ENCODE peak calls at places on chromosomes 6 and 20, in eight cellular contexts. G is activated T-cell treated with anti-CD3 and anti-CD28 coated beads, Interleukin-2, amount 50 U/mL, for 1 hour; S is stimulated activated CD8-positive, alpha-beta memory T cell treated with anti-CD3 and anti-CD28 coated beads, Interleukin-7, amount 100 ng/mL, for 1 hour; I is mucosa of gallbladder; J is A549; Y is Calu3; O is psoas muscle; R is stimulated activated CD4-positive, alpha-beta T cell treated with anti-CD3 and anti-CD28 coated beads, Interleukin-1b, Interleukin-23, amount 100 ng/mL, for 24 hours. L is an unnamed sample.

GRCh38 chr6:125950293-125950692 is 6.3 kb upstream of the HINT3 start:
- DNase-seq in R (no peak), I (no peak), Y (peak), O (no peak), S (no peak), G (no peak), J (peak), L (no peak)

GRCh38 chr6:167856474-167856873 is 29.8 kb downstream of the AFDN start:
- DNase-seq in J (no peak), G (no peak), O (no peak), S (no peak), Y (no peak), I (no peak), R (no peak), L (no peak)

GRCh38 chr20:49859807-49860206 is 47.2 kb downstream of the SLC9A8 start:
- DNase-seq in Y (peak), S (no peak), O (no peak), I (no peak), G (no peak), R (no peak), J (no peak), L (no peak)

GRCh38 chr6:40371621-40372020 is 215.5 kb downstream of the LRFN2 start:
- DNase-seq in O (no peak), G (no peak), J (no peak), S (no peak), I (no peak), R (no peak), Y (no peak), L (no peak)

GRCh38 chr6:125361868-125362267 is 60.1 kb upstream of the HDDC2 start:
- DNase-seq in S (no peak), O (no peak), G (no peak), J (no peak), Y (no peak), R (no peak), I (no peak), L (no peak)

GRCh38 chr6:143840595-143840994 is 2.5 kb upstream of the LTV1 start:
- DNase-seq in G (no peak), J (no peak), O (no peak), I (no peak), R (no peak), Y (no peak), S (no peak), L (no peak)

GRCh38 chr6:47852727-47853126 is 70.9 kb downstream of the OPN5 start:
- DNase-seq in G (no peak), S (no peak), I (no peak), Y (no peak), J (peak), R (no peak), O (no peak), L (no peak)

GRCh38 chr20:30593572-30593971 is 663.9 kb upstream of the DEFB115 start:
- DNase-seq in G (no peak), Y (no peak), I (no peak), R (no peak), J (no peak), O (no peak), S (no peak), L (no peak)

GRCh38 chr6:139925894-139926641 is 551.6 kb upstream of the CITED2 start:
- DNase-seq in Y (no peak), G (no peak), S (no peak), R (no peak), J (peak), O (no peak), I (peak), L (peak)

GRCh38 chr6:107318100-107318736 is 141.1 kb downstream of the PDSS2 start:
- DNase-seq in G (no peak), S (no peak), J (peak), I (peak), O (peak), R (no peak), Y (peak), L (peak)

GRCh38 chr6:151689499-151690201 is 117.8 kb upstream of the ESR1 start:
- DNase-seq in R (no peak), I (no peak), S (no peak), J (no peak), O (no peak), G (no peak), Y (no peak), L (no peak)

GRCh38 chr20:35953411-35954199 is 697 bp downstream of the SCAND1 start:
- DNase-seq in Y (peak), G (peak), O (peak), J (no peak), S (peak), I (peak), R (peak), L (peak)

GRCh38 chr6:17816921-17817611 is 110.3 kb upstream of the NUP153 start:
- DNase-seq in G (no peak), I (no peak), O (no peak), R (no peak), J (peak), Y (no peak), S (no peak), L (peak)

GRCh38 chr6:116244284-116244683 is 9.6 kb downstream of the TSPYL4 start:
- DNase-seq in J (no peak), G (no peak), O (no peak), S (no peak), I (no peak), R (no peak), Y (no peak), L (peak)

GRCh38 chr6:156963712-156964700 is 186.8 kb downstream of the ARID1B start:
- DNase-seq in S (no peak), O (peak), Y (no peak), I (no peak), R (no peak), J (peak), G (no peak), L (peak)

GRCh38 chr20:8196096-8196495 is 64.0 kb downstream of the PLCB1 start:
- DNase-seq in O (no peak), J (no peak), S (no peak), R (no peak), G (no peak), I (no peak), Y (no peak), L (no peak)

GRCh38 chr6:87722831-87723726 is 21.0 kb upstream of the AKIRIN2 start:
- DNase-seq in J (peak), S (no peak), Y (peak), R (no peak), I (peak), O (peak), G (no peak), L (peak)

GRCh38 chr20:24337074-24337473 is 132.4 kb upstream of the SYNDIG1 start:
- DNase-seq in O (no peak), Y (no peak), S (no peak), I (no peak), R (no peak), J (no peak), G (no peak), L (no peak)

GRCh38 chr6:154167163-154167562 is 128.1 kb downstream of the OPRM1 start:
- DNase-seq in R (no peak), S (no peak), G (no peak), J (no peak), Y (no peak), I (no peak), O (no peak), L (no peak)

GRCh38 chr6:16849280-16850210 is 88.3 kb upstream of the ATXN1 start:
- DNase-seq in I (no peak), S (no peak), R (no peak), G (no peak), O (no peak), J (peak), Y (no peak), L (peak)

GRCh38 chr6:110357298-110357695 is 852 bp downstream of the METTL24 start:
- DNase-seq in I (no peak), J (no peak), S (no peak), R (no peak), Y (no peak), G (no peak), O (no peak), L (no peak)

GRCh38 chr6:11258260-11259237 is 26.1 kb upstream of the NEDD9 start:
- DNase-seq in I (no peak), O (no peak), G (peak), S (no peak), J (no peak), R (no peak), Y (no peak), L (peak)

GRCh38 chr6:154649723-154650122 is 83.5 kb upstream of the SCAF8 start:
- DNase-seq in O (no peak), R (no peak), I (no peak), S (no peak), J (no peak), Y (no peak), G (no peak), L (no peak)